ENCODE peak calls at places on chromosomes 12 and 14, in nine cellular contexts. R, O, Z, T, K, M, V, C and G are unnamed samples. For H3K9me3, the result is how much of the 10 kb centered on the place peaks cover.

GRCh38 chr12:14828896-14829295 is 14.4 kb downstream of the ART4 start:
- DNase-seq in R (no peak), O (no peak), Z (no peak), T (no peak), K (no peak), M (no peak), V (no peak), C (peak), G (no peak)

GRCh38 chr14:33839193-33840076 is 111.4 kb downstream of the EGLN3 start:
- DNase-seq in R (no peak), O (no peak), Z (peak), T (no peak), K (no peak), M (peak), V (peak), C (peak), G (peak)

GRCh38 chr12:92759634-92760268 is 57.0 kb downstream of the PLEKHG7 start:
- DNase-seq in R (no peak), O (no peak), Z (peak), T (peak), K (no peak), M (peak), V (no peak), C (peak), G (no peak)

GRCh38 chr12:66130267-66131066 is at the start of gene LLPH:
- DNase-seq in R (peak), O (peak), Z (peak), T (peak), K (peak), M (peak), V (peak), C (peak), G (peak)

GRCh38 chr12:19150273-19150895 is 20.9 kb downstream of the PLEKHA5 start:
- DNase-seq in R (no peak), O (no peak), Z (peak), T (no peak), K (no peak), M (no peak), V (no peak), C (no peak), G (no peak)

GRCh38 chr14:101017806-101018560 is 114.5 kb upstream of the RTL1 start:
- DNase-seq in R (no peak), O (no peak), Z (no peak), T (no peak), K (peak), M (no peak), V (peak), C (peak), G (no peak)

GRCh38 chr14:51929920-51930682 is 59.2 kb upstream of the RTRAF start:
- DNase-seq in R (no peak), O (no peak), Z (no peak), T (no peak), K (no peak), M (no peak), V (no peak), C (no peak), G (no peak)

GRCh38 chr12:4911316-4911994 is 1.8 kb downstream of the KCNA1 start:
- DNase-seq in R (no peak), O (no peak), Z (no peak), T (no peak), K (peak), M (no peak), V (no peak), C (no peak), G (no peak)

GRCh38 chr12:47636908-47637780 is 68.7 kb downstream of the RPAP3 start:
- DNase-seq in R (peak), O (no peak), Z (peak), T (peak), K (no peak), M (no peak), V (no peak), C (no peak), G (no peak)

GRCh38 chr14:47675489-47676300 is at the start of gene MDGA2:
- DNase-seq in R (no peak), O (no peak), Z (peak), T (no peak), K (no peak), M (peak), V (no peak), C (no peak), G (no peak)

GRCh38 chr12:122059203-122059960 is 19.2 kb upstream of the MLXIP start:
- DNase-seq in R (no peak), O (no peak), Z (no peak), T (no peak), K (no peak), M (no peak), V (no peak), C (no peak), G (no peak)

DNA sequence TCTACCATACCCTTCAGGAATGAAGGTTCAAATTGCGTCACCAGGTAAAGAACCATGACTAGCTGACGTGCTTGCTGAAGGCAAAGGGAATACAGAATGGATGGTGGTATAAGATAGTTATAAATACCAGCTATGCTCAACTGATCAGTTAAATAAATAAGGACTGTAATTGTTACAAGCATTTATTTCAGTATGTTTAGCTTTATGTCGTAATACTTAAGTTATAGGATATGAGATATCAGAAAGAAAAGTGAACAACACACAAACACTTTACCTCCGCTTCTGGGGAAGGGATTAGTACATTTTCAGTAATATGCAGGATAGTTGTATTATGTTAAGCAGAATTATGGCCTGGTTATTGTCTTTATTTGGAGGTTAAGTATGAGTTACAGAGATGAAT is 416.1 kb downstream of the BTG1 start:
- DNase-seq in R (no peak), O (no peak), Z (no peak), T (no peak), K (no peak), M (no peak), V (no peak), C (no peak), G (no peak)
- H3K9me3 ChIP-seq in R (under half), O (under half), Z (under half), T (under half), K (under half), M (under half), V (under half), C (under half), G (under half)

GRCh38 chr12:53499261-53500118 is at the start of gene MAP3K12:
- DNase-seq in R (peak), O (no peak), Z (peak), T (no peak), K (peak), M (peak), V (no peak), C (peak), G (peak)
- TF ChIP-seq CTCF in R (no peak), O (peak), Z (no peak), T (peak), K (no peak), M (peak), V (no peak), C (no peak), G (peak)

GRCh38 chr14:35113308-35113950 is 8.4 kb downstream of the PPP2R3C start:
- DNase-seq in R (no peak), O (no peak), Z (no peak), T (no peak), K (no peak), M (no peak), V (no peak), C (no peak), G (no peak)

GRCh38 chr14:35112641-35113040 is 9.1 kb downstream of the PPP2R3C start:
- DNase-seq in R (no peak), O (no peak), Z (no peak), T (no peak), K (no peak), M (no peak), V (no peak), C (no peak), G (no peak)

DNA sequence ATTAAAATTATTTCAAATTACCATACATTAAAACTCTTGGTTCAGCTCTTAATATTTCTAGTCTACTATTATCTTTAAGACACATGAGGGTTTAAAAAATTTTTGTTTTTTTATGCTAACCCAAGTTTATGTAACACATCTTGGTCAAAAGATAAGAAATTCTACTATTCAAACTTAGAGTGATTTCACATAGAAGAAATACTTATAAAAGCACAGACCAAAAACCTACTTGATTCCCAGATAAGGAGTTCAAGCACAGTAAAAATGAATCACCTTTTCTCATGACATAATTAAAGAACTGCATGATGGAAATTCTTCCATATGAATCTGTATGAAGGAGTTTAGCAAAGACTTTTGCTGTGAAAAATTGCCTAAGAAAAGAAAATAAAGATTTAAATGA is 13.9 kb downstream of the PPP2R3C start:
- DNase-seq in R (no peak), O (no peak), Z (no peak), T (no peak), K (no peak), M (no peak), V (no peak), C (no peak), G (no peak)
- H3K4me3 ChIP-seq in R (no peak), O (no peak), Z (no peak), T (no peak), K (no peak), M (no peak), V (no peak), C (no peak), G (no peak)

DNA sequence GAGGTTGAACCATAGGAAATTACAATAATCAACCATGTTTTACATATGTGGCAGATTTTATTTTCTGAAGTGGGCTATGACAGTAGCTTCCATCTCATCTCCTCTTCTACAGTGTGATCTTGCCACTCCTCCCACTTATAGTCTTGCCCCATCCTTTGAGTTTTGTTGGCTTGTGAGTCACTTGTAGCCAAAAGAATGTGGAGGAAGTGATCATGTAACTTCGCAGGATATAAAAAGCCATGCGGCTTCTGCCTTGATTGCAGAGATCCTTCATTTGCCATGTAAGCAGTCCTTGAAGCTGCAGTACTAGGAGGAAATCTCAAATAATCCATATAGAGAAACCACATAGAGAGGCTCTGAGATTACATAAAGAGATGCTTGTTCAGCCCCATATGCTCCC is 13.7 kb upstream of the ZNF84 start:
- DNase-seq in R (no peak), O (no peak), Z (no peak), T (no peak), K (no peak), M (no peak), V (no peak), C (no peak), G (no peak)
- H3K9me3 ChIP-seq in R (under half), O (half or more), Z (under half), T (under half), K (half or more), M (half or more), V (under half), C (under half), G (under half)

GRCh38 chr12:3005736-3006135 is 46.5 kb downstream of the TEAD4 start:
- DNase-seq in R (no peak), O (no peak), Z (no peak), T (no peak), K (no peak), M (no peak), V (no peak), C (no peak), G (no peak)

GRCh38 chr12:3002636-3003035 is 43.4 kb downstream of the TEAD4 start:
- DNase-seq in R (no peak), O (no peak), Z (no peak), T (no peak), K (no peak), M (no peak), V (no peak), C (no peak), G (no peak)

GRCh38 chr12:3004655-3005565 is 45.7 kb downstream of the TEAD4 start:
- DNase-seq in R (no peak), O (no peak), Z (no peak), T (no peak), K (no peak), M (peak), V (no peak), C (no peak), G (no peak)

GRCh38 chr12:3000548-3001275 is 41.5 kb downstream of the TEAD4 start:
- DNase-seq in R (no peak), O (no peak), Z (no peak), T (no peak), K (no peak), M (peak), V (no peak), C (no peak), G (no peak)

GRCh38 chr12:3003593-3003992 is 44.4 kb downstream of the TEAD4 start:
- DNase-seq in R (no peak), O (no peak), Z (no peak), T (no peak), K (no peak), M (no peak), V (no peak), C (no peak), G (no peak)
- TF ChIP-seq CTCF in R (no peak), O (no peak), Z (no peak), T (no peak), K (no peak), M (no peak), V (no peak), C (no peak), G (no peak)

DNA sequence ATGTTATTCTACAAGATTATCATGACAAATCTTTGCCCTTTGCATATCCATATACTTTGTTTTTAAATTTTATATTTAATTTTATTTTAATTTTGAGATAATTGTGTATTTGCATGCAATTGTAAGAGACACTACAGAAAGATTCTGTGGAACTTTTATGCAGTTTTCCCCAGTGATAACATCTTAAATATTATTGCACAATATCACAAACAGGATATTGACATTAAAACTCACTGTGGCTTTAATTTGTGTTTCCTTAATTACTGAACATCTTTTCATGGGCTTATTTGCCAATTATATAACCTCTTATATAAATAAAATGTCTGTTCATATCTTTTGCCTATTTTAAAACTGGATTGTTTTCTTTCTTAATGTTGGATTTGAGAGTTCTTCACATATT is 95.6 kb downstream of the ASCL1 start:
- DNase-seq in R (no peak), O (no peak), Z (no peak), T (no peak), K (no peak), M (no peak), V (no peak), C (no peak), G (no peak)
- H3K4me3 ChIP-seq in R (no peak), O (no peak), Z (no peak), T (no peak), K (no peak), M (no peak), V (no peak), C (no peak), G (no peak)

DNA sequence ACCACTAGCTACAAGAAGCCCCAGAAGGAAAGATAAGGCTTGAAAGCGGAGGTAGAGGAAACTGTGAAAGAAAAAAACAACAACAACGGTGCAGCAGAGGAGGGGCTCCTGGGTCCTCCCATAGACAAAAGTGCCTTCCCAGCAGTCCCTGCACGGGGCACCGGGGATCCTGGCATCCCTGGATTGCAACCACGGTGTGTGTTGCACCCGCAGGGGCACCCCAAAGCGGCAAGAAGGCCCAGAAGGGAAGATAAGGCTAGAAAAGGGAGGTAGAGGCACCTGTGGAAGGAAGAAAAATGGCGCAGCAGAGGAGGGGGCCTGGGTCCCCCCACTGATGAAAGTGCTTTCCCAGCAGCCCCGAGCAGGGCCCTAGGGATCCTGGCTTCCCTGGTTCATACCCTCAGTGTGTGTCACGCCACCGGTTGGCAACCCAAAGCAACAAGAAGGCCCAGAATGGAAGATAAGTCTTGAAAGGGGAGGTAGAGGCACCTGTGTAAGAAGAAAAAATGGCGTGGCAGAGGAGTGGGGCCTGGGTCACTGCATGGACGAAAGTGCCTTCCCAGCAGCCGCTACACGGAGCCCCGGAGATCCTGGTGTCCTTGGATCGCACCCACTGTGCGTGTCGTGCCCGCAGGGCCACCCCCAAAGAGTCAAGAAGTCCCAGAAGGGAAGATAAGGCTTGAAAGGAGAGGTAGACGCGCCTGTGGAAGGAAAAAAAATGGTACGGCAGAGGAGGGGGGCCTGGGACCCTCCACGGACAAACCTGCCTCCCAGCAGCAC is 281.0 kb downstream of the ALG10 start:
- DNase-seq in R (no peak), O (no peak), Z (no peak), T (no peak), K (peak), M (no peak), V (no peak), C (no peak), G (no peak)
- H3K9me3 ChIP-seq in R (under half), O (under half), Z (under half), T (under half), K (under half), M (under half), V (under half), C (under half), G (under half)

GRCh38 chr14:85247071-85247470 is 282.9 kb upstream of the FLRT2 start:
- DNase-seq in R (no peak), O (no peak), Z (no peak), T (no peak), K (no peak), M (no peak), V (no peak), C (no peak), G (no peak)

GRCh38 chr14:85243306-85243705 is 286.6 kb upstream of the FLRT2 start:
- DNase-seq in R (no peak), O (no peak), Z (no peak), T (no peak), K (no peak), M (no peak), V (no peak), C (no peak), G (no peak)

GRCh38 chr14:85235868-85236267 is 294.1 kb upstream of the FLRT2 start:
- DNase-seq in R (no peak), O (no peak), Z (no peak), T (no peak), K (no peak), M (no peak), V (no peak), C (no peak), G (no peak)

GRCh38 chr14:85241022-85241880 is 288.7 kb upstream of the FLRT2 start:
- DNase-seq in R (no peak), O (no peak), Z (no peak), T (no peak), K (no peak), M (no peak), V (no peak), C (no peak), G (no peak)
- TF ChIP-seq CTCF in R (no peak), O (no peak), Z (no peak), T (no peak), K (no peak), M (no peak), V (no peak), C (no peak), G (no peak)

GRCh38 chr14:92709340-92710000 is 39.0 kb downstream of the LGMN start:
- DNase-seq in R (no peak), O (no peak), Z (no peak), T (no peak), K (no peak), M (no peak), V (no peak), C (no peak), G (no peak)
- H3K4me3 ChIP-seq in R (no peak), O (no peak), Z (no peak), T (no peak), K (no peak), M (no peak), V (no peak), C (no peak), G (no peak)